ENCODE peak calls at places on chromosomes 12 and 14, in five cellular contexts. One of them, this sample, is unnamed.

GRCh38 chr14:91409991-91410401 is 7.6 kb downstream of the CCDC88C start:
- DNase-seq in dermis microvascular lymphatic vessel endothelial cell: no peak
- DNase-seq in ELR: no peak
- DNase-seq in HFF-Myc: no peak
- DNase-seq in CD4-positive, alpha-beta T cell: no peak
- DNase-seq in this sample: no peak

GRCh38 chr12:39357046-39357445 is 85.9 kb downstream of the KIF21A start:
- DNase-seq in dermis microvascular lymphatic vessel endothelial cell: no peak
- DNase-seq in ELR: no peak
- DNase-seq in CD4-positive, alpha-beta T cell: no peak
- DNase-seq in HFF-Myc: no peak
- DNase-seq in this sample: no peak

GRCh38 chr14:82796081-82796480 is 1262.4 kb upstream of the SEL1L start:
- DNase-seq in HFF-Myc: no peak
- DNase-seq in ELR: no peak
- DNase-seq in dermis microvascular lymphatic vessel endothelial cell: no peak
- DNase-seq in CD4-positive, alpha-beta T cell: no peak
- DNase-seq in this sample: no peak

GRCh38 chr12:1448321-1448720 is 146.1 kb downstream of the FBXL14 start:
- DNase-seq in ELR: peak; percentile 25
- DNase-seq in HFF-Myc: no peak
- DNase-seq in dermis microvascular lymphatic vessel endothelial cell: no peak
- DNase-seq in CD4-positive, alpha-beta T cell: no peak
- DNase-seq in this sample: no peak

GRCh38 chr12:2845280-2845679 is 10.4 kb upstream of the NRIP2 start:
- DNase-seq in dermis microvascular lymphatic vessel endothelial cell: no peak
- DNase-seq in ELR: peak; percentile 70
- DNase-seq in CD4-positive, alpha-beta T cell: no peak
- DNase-seq in HFF-Myc: peak; percentile 44
- DNase-seq in this sample: no peak

GRCh38 chr12:7501031-7501585 is 2.5 kb downstream of the CD163 start:
- DNase-seq in CD4-positive, alpha-beta T cell: no peak
- DNase-seq in ELR: peak; percentile 42
- DNase-seq in dermis microvascular lymphatic vessel endothelial cell: no peak
- DNase-seq in HFF-Myc: peak; percentile 25
- DNase-seq in this sample: no peak

GRCh38 chr14:33566082-33566481 is 384.8 kb downstream of the EGLN3 start:
- DNase-seq in ELR: no peak
- DNase-seq in dermis microvascular lymphatic vessel endothelial cell: no peak
- DNase-seq in CD4-positive, alpha-beta T cell: no peak
- DNase-seq in HFF-Myc: no peak
- DNase-seq in this sample: no peak

GRCh38 chr12:98698603-98699463 is 53.7 kb downstream of the APAF1 start:
- DNase-seq in dermis microvascular lymphatic vessel endothelial cell: peak; percentile 25
- DNase-seq in ELR: peak; percentile 68
- DNase-seq in HFF-Myc: peak; percentile 46
- DNase-seq in CD4-positive, alpha-beta T cell: peak; percentile 13
- DNase-seq in this sample: peak; percentile 77

GRCh38 chr14:71076472-71076871 is 169.2 kb downstream of the PCNX1 start:
- DNase-seq in dermis microvascular lymphatic vessel endothelial cell: no peak
- DNase-seq in CD4-positive, alpha-beta T cell: no peak
- DNase-seq in ELR: no peak
- DNase-seq in HFF-Myc: no peak
- DNase-seq in this sample: no peak

GRCh38 chr12:2414810-2415567 is 362.2 kb downstream of the CACNA1C start:
- DNase-seq in HFF-Myc: no peak
- DNase-seq in ELR: peak; percentile 4
- DNase-seq in dermis microvascular lymphatic vessel endothelial cell: no peak
- DNase-seq in CD4-positive, alpha-beta T cell: no peak
- DNase-seq in this sample: no peak

GRCh38 chr12:105559292-105559691 is 228.8 kb downstream of the C12orf75 start:
- DNase-seq in ELR: no peak
- DNase-seq in HFF-Myc: no peak
- DNase-seq in CD4-positive, alpha-beta T cell: no peak
- DNase-seq in dermis microvascular lymphatic vessel endothelial cell: no peak
- DNase-seq in this sample: no peak

GRCh38 chr14:28356819-28357218 is 409.8 kb upstream of the FOXG1 start:
- DNase-seq in CD4-positive, alpha-beta T cell: no peak
- DNase-seq in HFF-Myc: no peak
- DNase-seq in dermis microvascular lymphatic vessel endothelial cell: no peak
- DNase-seq in ELR: no peak
- DNase-seq in this sample: no peak

GRCh38 chr12:130335517-130336392 is 1.9 kb upstream of the PIWIL1 start:
- DNase-seq in HFF-Myc: peak; percentile 5
- DNase-seq in dermis microvascular lymphatic vessel endothelial cell: peak; percentile 65
- DNase-seq in CD4-positive, alpha-beta T cell: no peak
- DNase-seq in ELR: peak; percentile 50
- DNase-seq in this sample: peak; percentile 85

GRCh38 chr14:23183479-23183878 is at the start of gene SLC7A8:
- DNase-seq in dermis microvascular lymphatic vessel endothelial cell: no peak
- DNase-seq in HFF-Myc: no peak
- DNase-seq in ELR: peak; percentile 17
- DNase-seq in CD4-positive, alpha-beta T cell: peak; percentile 20
- DNase-seq in this sample: peak; percentile 91

GRCh38 chr14:59200214-59200613 is 11.7 kb downstream of the DAAM1 start:
- DNase-seq in CD4-positive, alpha-beta T cell: no peak
- DNase-seq in ELR: no peak
- DNase-seq in HFF-Myc: no peak
- DNase-seq in dermis microvascular lymphatic vessel endothelial cell: no peak
- DNase-seq in this sample: no peak

GRCh38 chr12:82383930-82384513 is 25.7 kb downstream of the METTL25 start:
- DNase-seq in dermis microvascular lymphatic vessel endothelial cell: peak; percentile 23
- DNase-seq in HFF-Myc: peak; percentile 16
- DNase-seq in CD4-positive, alpha-beta T cell: no peak
- DNase-seq in ELR: peak; percentile 18
- DNase-seq in this sample: peak; percentile 21

GRCh38 chr14:74841230-74842207 is 34.4 kb downstream of the PROX2 start:
- DNase-seq in ELR: no peak
- DNase-seq in HFF-Myc: no peak
- DNase-seq in dermis microvascular lymphatic vessel endothelial cell: no peak
- DNase-seq in CD4-positive, alpha-beta T cell: no peak
- DNase-seq in this sample: no peak

GRCh38 chr14:76780875-76781647 is 19.8 kb downstream of the VASH1 start:
- DNase-seq in ELR: no peak
- DNase-seq in dermis microvascular lymphatic vessel endothelial cell: no peak
- DNase-seq in CD4-positive, alpha-beta T cell: no peak
- DNase-seq in HFF-Myc: no peak
- DNase-seq in this sample: peak; percentile 47

This sample was measured in cerebellar cortex.